ENCODE peak calls at places on chromosomes 7 and 10, in nine cellular contexts. J, Q, W, G, H, V, Y, M and C are unnamed samples.

GRCh38 chr7:135164357-135165021 is 6.0 kb downstream of the CYREN start:
- DNase-seq in V (no peak), W (no peak), J (no peak), Q (no peak), G (no peak), Y (no peak), M (no peak), H (peak; percentile 27), C (peak; percentile 78)

GRCh38 chr10:35398355-35398754 is 62.0 kb downstream of the CCNY start:
- DNase-seq in G (no peak), V (no peak), Y (no peak), W (no peak), M (peak; percentile 80), J (no peak), Q (no peak), H (peak; percentile 39), C (no peak)

GRCh38 chr10:58173391-58173790 is 94.3 kb downstream of the IPMK start:
- DNase-seq in M (no peak), J (no peak), Y (no peak), Q (no peak), V (no peak), G (no peak), W (no peak), H (no peak), C (no peak)

GRCh38 chr7:144937199-144937598 is 101.3 kb upstream of the TPK1 start:
- DNase-seq in W (no peak), V (no peak), M (no peak), G (no peak), J (no peak), Y (no peak), H (no peak), Q (no peak), C (no peak)

GRCh38 chr7:101108330-101108857 is 18.5 kb upstream of the SERPINE1 start:
- DNase-seq in W (peak; percentile 60), M (peak; percentile 71), Q (no peak), J (no peak), V (no peak), H (no peak), G (no peak), Y (peak; percentile 69), C (peak; percentile 90)

GRCh38 chr10:71009031-71009605 is 120.8 kb upstream of the PCBD1 start:
- DNase-seq in M (no peak), Q (no peak), V (no peak), H (no peak), J (peak; percentile 40), Y (no peak), G (no peak), W (no peak), C (no peak)

GRCh38 chr7:69211739-69212138 is 386.5 kb upstream of the AUTS2 start:
- DNase-seq in G (no peak), H (no peak), M (no peak), W (peak; percentile 72), J (no peak), Q (no peak), V (no peak), Y (no peak), C (no peak)

GRCh38 chr10:110989016-110989415 is 69.6 kb downstream of the SHOC2 start:
- DNase-seq in M (peak; percentile 39), Y (no peak), J (no peak), G (no peak), V (no peak), Q (no peak), H (no peak), W (no peak), C (no peak)

GRCh38 chr10:90929179-90929578 is 8.3 kb upstream of the ANKRD1 start:
- DNase-seq in Y (no peak), M (no peak), W (no peak), Q (no peak), V (no peak), J (no peak), H (no peak), G (no peak), C (no peak)

GRCh38 chr10:24981161-24981710 is 28.8 kb upstream of the PRTFDC1 start:
- DNase-seq in V (no peak), H (no peak), M (peak; percentile 20), J (no peak), Y (no peak), G (peak; percentile 71), Q (no peak), W (no peak), C (no peak)

GRCh38 chr10:131277969-131278368 is 33.6 kb downstream of the TCERG1L start:
- DNase-seq in J (no peak), G (no peak), M (no peak), Q (no peak), V (no peak), Y (no peak), H (peak; percentile 14), W (no peak), C (no peak)

GRCh38 chr7:20744913-20745587 is 41.6 kb downstream of the SP8 start:
- DNase-seq in W (no peak), Q (no peak), Y (no peak), G (no peak), J (no peak), H (no peak), V (no peak), M (peak; percentile 19), C (no peak)

GRCh38 chr7:100486753-100487446 is 3.2 kb downstream of the NYAP1 start:
- DNase-seq in M (no peak), V (no peak), Y (no peak), W (peak; percentile 59), G (no peak), H (peak; percentile 36), J (no peak), Q (no peak), C (peak; percentile 73)

GRCh38 chr10:132112611-132113010 is 46.9 kb downstream of the JAKMIP3 start:
- DNase-seq in H (no peak), V (peak; percentile 42), M (no peak), Q (peak; percentile 29), J (no peak), Y (no peak), G (no peak), W (no peak), C (peak; percentile 47)

GRCh38 chr7:103936558-103936957 is 52.9 kb downstream of the RELN start:
- DNase-seq in V (no peak), M (no peak), W (no peak), H (no peak), Y (no peak), J (no peak), G (no peak), Q (no peak), C (no peak)

GRCh38 chr7:107430057-107430456 is 39.8 kb upstream of the GPR22 start:
- DNase-seq in V (no peak), W (no peak), J (no peak), Q (no peak), M (no peak), H (no peak), Y (no peak), G (no peak), C (no peak)

GRCh38 chr7:108152198-108152597 is 22.0 kb upstream of the LAMB4 start:
- DNase-seq in Y (no peak), G (no peak), Q (no peak), W (no peak), M (no peak), V (no peak), H (no peak), J (no peak), C (no peak)

GRCh38 chr7:95126053-95126709 is 198.2 kb downstream of the PON1 start:
- DNase-seq in H (no peak), V (no peak), W (no peak), G (no peak), Y (no peak), M (no peak), J (no peak), Q (no peak), C (no peak)

GRCh38 chr10:133520193-133520738 is 6.9 kb upstream of the CYP2E1 start:
- DNase-seq in Y (peak; percentile 84), M (peak; percentile 27), J (peak; percentile 93), Q (peak; percentile 86), V (peak; percentile 82), G (peak; percentile 84), H (peak; percentile 94), W (peak; percentile 32), C (peak; percentile 90)
- H3K27ac ChIP-seq in Y (no peak overlapping the region), M (no peak overlapping the region), J (no peak overlapping the region), Q (no peak overlapping the region), V (no peak overlapping the region), G (no peak overlapping the region), H (no peak overlapping the region), W (no peak overlapping the region), C (no peak overlapping the region)

GRCh38 chr10:3099291-3100092 is 32.1 kb downstream of the PFKP start:
- DNase-seq in J (no peak), Q (peak; percentile 24), Y (no peak), V (peak; percentile 60), M (peak; percentile 91), G (no peak), W (no peak), H (no peak), C (peak; percentile 37)
- H3K4me1 ChIP-seq in J (peaks cover 24% of the 10 kb centered on the region), Q (peaks cover 3% of the 10 kb centered on the region), Y (peaks cover 29% of the 10 kb centered on the region), V (peaks cover 13% of the 10 kb centered on the region), M (peaks cover 26% of the 10 kb centered on the region), G (peaks cover 16% of the 10 kb centered on the region), W (peaks cover 5% of the 10 kb centered on the region), H (peaks cover 20% of the 10 kb centered on the region), C (peaks cover 12% of the 10 kb centered on the region)

DNA sequence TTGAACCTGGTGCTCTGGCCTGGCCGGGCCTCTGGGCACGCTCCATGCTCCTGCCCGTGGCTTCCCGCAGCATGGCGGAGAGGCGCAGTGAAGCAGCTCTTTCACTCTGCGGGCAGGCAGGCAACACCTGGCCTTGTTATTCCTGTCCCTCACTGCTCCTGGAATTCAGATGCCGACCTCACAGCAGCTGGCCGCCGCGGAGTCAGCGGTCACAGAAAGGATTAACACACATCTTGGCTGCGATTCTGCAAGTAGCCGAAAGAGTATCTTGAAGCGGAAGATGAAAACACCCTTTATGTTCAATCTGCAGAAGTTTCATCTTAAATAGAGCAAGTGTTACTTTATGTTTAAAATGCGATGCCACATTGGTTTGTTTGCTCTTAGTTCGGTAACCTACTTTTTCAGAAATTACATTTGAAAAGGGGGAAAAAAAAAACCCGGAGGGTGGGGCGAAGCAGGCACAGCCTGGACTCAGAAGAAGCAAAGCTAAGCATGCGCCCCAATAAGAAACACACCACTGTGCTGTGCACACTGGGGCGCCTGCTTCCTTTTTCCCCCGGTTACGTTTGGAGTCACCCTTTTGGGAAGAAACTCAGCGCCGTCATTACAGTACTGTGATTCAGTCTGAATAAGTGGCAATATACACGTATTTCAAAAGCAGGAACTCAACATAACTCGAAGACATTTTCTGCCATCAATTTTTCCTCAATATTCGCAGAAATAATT is 42.3 kb downstream of the BRI3 start:
- DNase-seq in J (peak; percentile 44), H (no peak), Y (no peak), V (no peak), M (peak; percentile 41), Q (no peak), W (peak; percentile 82), G (no peak), C (no peak)
- H3K4me3 ChIP-seq in J (no peak overlapping the region), H (no peak overlapping the region), Y (no peak overlapping the region), V (no peak overlapping the region), M (peak overlapping the region; percentile 52), Q (no peak overlapping the region), W (peak overlapping the region; percentile 37), G (no peak overlapping the region), C (no peak overlapping the region)

DNA sequence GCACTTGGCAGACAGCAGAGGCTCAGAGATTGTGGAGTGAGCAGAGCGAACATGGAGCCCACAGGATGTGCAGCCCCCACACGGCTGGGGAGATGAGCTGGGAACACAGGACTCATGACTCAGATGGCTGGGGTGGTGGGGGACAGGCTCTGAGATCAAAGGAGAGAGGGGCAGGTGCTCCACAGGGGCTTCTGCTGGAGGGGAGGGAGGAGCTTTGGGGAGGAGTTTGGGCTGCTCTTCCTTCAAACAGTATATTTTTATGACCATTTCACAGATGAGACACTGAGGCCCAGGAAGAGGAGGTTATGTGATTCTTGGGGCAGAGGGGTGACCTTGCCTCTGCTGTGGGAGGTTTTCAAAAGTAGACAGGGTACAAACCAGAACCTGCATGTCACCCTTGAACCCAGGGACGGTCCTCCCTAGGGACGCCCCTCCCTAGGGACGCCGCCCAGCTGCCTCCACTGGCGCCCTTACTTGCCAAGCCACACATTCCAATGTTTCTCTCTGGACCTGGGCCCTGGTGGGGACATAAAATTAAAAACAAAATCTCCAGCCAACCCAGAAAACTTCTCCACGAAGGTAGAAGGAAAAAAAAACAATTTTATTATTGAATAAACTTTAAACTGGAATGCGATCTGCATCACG is 980 bp upstream of the CRYGN start:
- DNase-seq in G (no peak), Y (no peak), W (no peak), H (no peak), M (no peak), V (no peak), J (peak; percentile 48), Q (no peak), C (no peak)
- H3K27ac ChIP-seq in G (peak overlapping the region; percentile 69), Y (no peak overlapping the region), W (no peak overlapping the region), H (no peak overlapping the region), M (no peak overlapping the region), V (peak overlapping the region; percentile 88), J (no peak overlapping the region), Q (peak overlapping the region; percentile 25), C (no peak overlapping the region)